ENCODE peak calls at places on chromosomes 13 and 19, in four cellular contexts. U, C, Q and F are unnamed samples.

GRCh38 chr13:41463823-41464602 is 6.7 kb downstream of the RGCC start:
- DNase-seq in U (peak; percentile 73), C (peak; percentile 59), Q (no peak), F (no peak)

GRCh38 chr19:35601971-35602370 is 10.6 kb upstream of the HAUS5 start:
- DNase-seq in U (no peak), C (no peak), Q (no peak), F (no peak)

GRCh38 chr19:42290523-42291436 is 11.2 kb upstream of the PRR19 start:
- DNase-seq in U (peak; percentile 58), C (no peak), Q (peak; percentile 61), F (peak; percentile 88)

GRCh38 chr19:42528354-42529247 is at the start of gene CEACAM1:
- DNase-seq in U (peak; percentile 4), C (no peak), Q (peak; percentile 75), F (no peak)

GRCh38 chr19:7550987-7551761 is 15.7 kb downstream of the PNPLA6 start:
- DNase-seq in U (peak; percentile 90), C (no peak), Q (no peak), F (peak; percentile 98)

GRCh38 chr13:23609414-23610186 is 39.4 kb downstream of the TNFRSF19 start:
- DNase-seq in U (no peak), C (no peak), Q (no peak), F (no peak)

GRCh38 chr13:32997399-32997798 is 18.8 kb upstream of the KL start:
- DNase-seq in U (no peak), C (no peak), Q (no peak), F (no peak)

GRCh38 chr19:2906631-2907195 is 6.0 kb downstream of the ZNF57 start:
- DNase-seq in U (no peak), C (no peak), Q (no peak), F (no peak)

GRCh38 chr19:14682084-14682483 is 7.4 kb upstream of the ADGRE3 start:
- DNase-seq in U (no peak), C (no peak), Q (no peak), F (no peak)

GRCh38 chr13:43124495-43124894 is 101.1 kb downstream of the DNAJC15 start:
- DNase-seq in U (no peak), C (no peak), Q (no peak), F (no peak)

GRCh38 chr19:2045501-2046045 is 5.5 kb downstream of the MKNK2 start:
- DNase-seq in U (peak; percentile 15), C (no peak), Q (no peak), F (no peak)

GRCh38 chr19:12126707-12127106 is 13.4 kb downstream of the ZNF20 start:
- DNase-seq in U (peak; percentile 29), C (no peak), Q (peak; percentile 24), F (peak; percentile 45)

GRCh38 chr13:102401305-102401704 is 543 bp downstream of the FGF14 start:
- DNase-seq in U (no peak), C (no peak), Q (no peak), F (peak; percentile 45)

GRCh38 chr13:77409412-77409811 is 82.5 kb upstream of the MYCBP2 start:
- DNase-seq in U (no peak), C (no peak), Q (no peak), F (no peak)

GRCh38 chr19:55322495-55322894 is 2.6 kb downstream of the TMEM150B start:
- DNase-seq in U (no peak), C (no peak), Q (no peak), F (no peak)

GRCh38 chr13:37175996-37176395 is 70.5 kb upstream of the CSNK1A1L start:
- DNase-seq in U (no peak), C (no peak), Q (no peak), F (no peak)

GRCh38 chr13:77351326-77351725 is 24.4 kb upstream of the MYCBP2 start:
- DNase-seq in U (no peak), C (no peak), Q (no peak), F (no peak)

GRCh38 chr19:2271516-2272103 is 10.4 kb downstream of the PEAK3 start:
- DNase-seq in U (no peak), C (no peak), Q (no peak), F (no peak)

GRCh38 chr13:97328222-97328790 is 105.7 kb upstream of the RAP2A start:
- DNase-seq in U (no peak), C (no peak), Q (no peak), F (no peak)

GRCh38 chr13:28022848-28023518 is 34.5 kb upstream of the URAD start:
- DNase-seq in U (no peak), C (no peak), Q (peak; percentile 68), F (no peak)

GRCh38 chr19:23949611-23950010 is 34.9 kb downstream of the ZNF726 start:
- DNase-seq in U (no peak), C (no peak), Q (no peak), F (no peak)

GRCh38 chr13:113535381-113535781 is 44.9 kb upstream of the DCUN1D2 start:
- DNase-seq in U (no peak), C (no peak), Q (no peak), F (no peak)

GRCh38 chr13:44969858-44970484 is 19.3 kb downstream of the NUFIP1 start:
- DNase-seq in U (no peak), C (no peak), Q (peak; percentile 49), F (peak; percentile 53)

GRCh38 chr13:74205313-74205690 is 71.1 kb upstream of the KLF12 start:
- DNase-seq in U (no peak), C (no peak), Q (no peak), F (no peak)

GRCh38 chr19:42053037-42053935 is 16.7 kb downstream of the GRIK5 start:
- DNase-seq in U (no peak), C (no peak), Q (no peak), F (no peak)

GRCh38 chr19:35704218-35704617 is at the start of gene ZBTB32:
- DNase-seq in U (peak; percentile 95), C (no peak), Q (no peak), F (peak; percentile 43)

GRCh38 chr13:45510671-45511070 is 45.9 kb downstream of the COG3 start:
- DNase-seq in U (no peak), C (no peak), Q (no peak), F (no peak)

GRCh38 chr13:114035583-114036501 is 62.0 kb upstream of the C13orf46 start:
- DNase-seq in U (no peak), C (no peak), Q (no peak), F (no peak)

GRCh38 chr13:37473035-37473434 is 125.5 kb downstream of the POSTN start:
- DNase-seq in U (peak; percentile 29), C (no peak), Q (no peak), F (peak; percentile 2)

GRCh38 chr13:77506874-77507273 is 28.6 kb upstream of the SCEL start:
- DNase-seq in U (no peak), C (no peak), Q (no peak), F (no peak)

GRCh38 chr19:4185413-4186086 is 3.1 kb downstream of the ANKRD24 start:
- DNase-seq in U (no peak), C (no peak), Q (no peak), F (no peak)

GRCh38 chr19:4186087-4186993 is 3.9 kb downstream of the ANKRD24 start:
- DNase-seq in U (peak; percentile 87), C (no peak), Q (peak; percentile 67), F (peak; percentile 90)

GRCh38 chr19:4182082-4182926 is at the start of the genes ANKRD24 and SIRT6:
- DNase-seq in U (peak; percentile 99), C (peak; percentile 81), Q (peak; percentile 87), F (peak; percentile 99)

GRCh38 chr19:4184718-4185352 is 2.3 kb downstream of the ANKRD24 start:
- DNase-seq in U (no peak), C (no peak), Q (no peak), F (no peak)

DNA sequence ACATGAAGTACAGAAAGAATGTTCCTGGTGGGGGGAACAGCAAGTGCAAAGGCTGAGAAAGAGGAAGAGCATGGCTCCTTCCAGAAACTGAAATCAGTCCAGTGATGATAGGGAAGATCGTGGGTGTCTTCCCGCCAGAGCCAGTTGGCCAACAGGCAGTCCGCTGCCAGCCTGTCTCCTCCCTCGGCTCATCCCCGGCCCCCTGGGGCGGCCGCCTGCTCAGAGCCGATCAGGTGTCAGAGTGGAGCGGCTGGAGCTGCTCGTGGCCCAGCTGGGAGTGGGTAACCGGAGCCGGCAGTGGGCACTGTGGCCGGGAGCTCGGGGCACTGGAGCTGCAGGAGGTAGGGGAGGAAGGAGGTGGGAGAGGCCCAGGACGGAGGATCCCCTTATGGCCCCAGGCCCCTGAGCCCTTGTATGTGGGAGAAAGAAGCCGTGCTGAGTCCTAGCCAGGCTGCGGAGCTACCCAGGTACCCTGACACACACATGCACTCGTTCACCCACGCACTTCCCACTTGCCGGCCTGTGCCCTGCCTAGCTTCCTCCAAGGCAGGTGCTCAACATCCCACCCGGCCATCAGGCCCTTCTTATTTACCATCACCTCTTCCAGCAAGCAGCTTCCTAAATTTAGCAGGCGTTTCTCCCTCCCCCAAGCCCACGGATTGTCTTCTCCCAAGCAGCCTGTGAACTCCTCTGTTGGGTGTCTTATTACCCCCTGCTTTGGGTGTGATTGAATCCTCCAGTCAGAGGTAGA is 1.7 kb downstream of the ANKRD24 start:
- DNase-seq in U (peak; percentile 43), C (no peak), Q (no peak), F (no peak)
- TF ChIP-seq NFIC in U (no peak), C (no peak), Q (no peak), F (no peak)

GRCh38 chr13:112330479-112331407 is 45.4 kb upstream of the SPACA7 start:
- DNase-seq in U (no peak), C (no peak), Q (no peak), F (no peak)
- TF ChIP-seq SMC3 in U (no peak), C (no peak), Q (no peak), F (no peak)

GRCh38 chr13:79585033-79585432 is 104.1 kb downstream of the NDFIP2 start:
- DNase-seq in U (no peak), C (no peak), Q (no peak), F (no peak)

GRCh38 chr13:79582896-79583295 is 101.9 kb downstream of the NDFIP2 start:
- DNase-seq in U (no peak), C (no peak), Q (no peak), F (no peak)

DNA sequence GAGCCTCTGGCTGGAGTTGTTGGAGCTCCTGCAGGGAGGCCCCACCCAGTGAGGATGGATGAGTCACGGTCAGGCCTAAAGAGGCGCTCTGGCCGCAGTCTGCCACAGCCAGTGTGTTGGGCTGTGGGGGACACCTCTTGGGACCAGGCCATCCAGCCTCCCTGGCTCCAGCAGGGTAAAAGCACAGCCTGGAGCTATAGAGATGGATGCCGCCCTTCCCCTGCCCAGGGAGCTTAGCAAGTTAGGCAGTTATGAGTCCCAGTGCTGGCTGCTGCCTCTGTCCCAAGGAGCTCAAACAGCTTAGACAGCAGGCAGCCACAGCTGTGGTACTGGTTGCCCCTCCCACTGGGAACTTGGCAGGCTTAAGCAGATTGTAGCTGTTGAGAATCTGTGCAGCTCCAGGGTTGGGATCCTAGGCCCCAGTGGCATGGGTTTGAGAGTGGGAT is 100.9 kb downstream of the NDFIP2 start:
- DNase-seq in U (no peak), C (no peak), Q (no peak), F (no peak)
- TF ChIP-seq NFIC in U (no peak), C (no peak), Q (no peak), F (no peak)

DNA sequence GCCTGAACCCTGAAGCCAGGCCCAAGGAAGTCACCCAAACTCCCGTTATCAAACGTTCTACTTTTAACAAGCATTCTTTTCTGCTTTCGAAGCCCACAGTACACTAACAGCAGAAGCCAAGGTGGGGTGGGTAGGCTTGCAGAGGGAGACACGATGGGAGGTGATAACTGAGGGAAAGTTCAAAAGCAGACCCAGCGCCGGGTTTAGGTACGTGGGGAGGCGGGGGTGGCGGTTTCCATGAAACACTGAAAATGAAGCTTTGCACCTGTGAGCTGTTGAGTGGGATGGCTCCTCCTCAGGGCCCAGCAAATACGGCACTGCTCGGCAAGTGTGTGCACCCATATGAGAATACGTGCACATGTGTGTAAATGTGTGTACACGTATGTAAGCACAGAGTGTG is 49.8 kb downstream of the KLF2 start:
- DNase-seq in U (no peak), C (no peak), Q (no peak), F (no peak)
- TF ChIP-seq SMC3 in U (no peak), C (no peak), Q (no peak), F (no peak)

GRCh38 chr13:21672811-21673591 is 2.1 kb downstream of the FGF9 start:
- DNase-seq in U (no peak), C (no peak), Q (no peak), F (no peak)
- TF ChIP-seq NFIC in U (no peak), C (no peak), Q (no peak), F (no peak)